ENCODE peak calls at places on chromosomes 6 and 20, in nine cellular contexts. G is neural crest cell; R is GM12864; Z is GM18507; Q is activated CD4-positive, alpha-beta T cell treated with anti-CD3 and anti-CD28 coated beads for 1 hour; B is AG09319; V is activated CD8-positive, alpha-beta T cell treated with anti-CD3 and anti-CD28 coated beads for 36 hours; L is HTR-8/SVneo; H is NCI-H1417. Y is an unnamed sample.

GRCh38 chr6:158972241-158973233 is 27.5 kb downstream of the RSPH3 start:
- DNase-seq in G (no peak), R (peak), Z (no peak), Q (no peak), B (peak), V (no peak), L (peak), H (peak), Y (peak)

GRCh38 chr6:6466967-6467761 is 121.4 kb upstream of the LY86 start:
- DNase-seq in G (no peak), R (no peak), Z (no peak), Q (no peak), B (no peak), V (peak), L (no peak), H (peak), Y (no peak)

GRCh38 chr6:43951063-43951755 is 176.0 kb downstream of the MRPL14 start:
- DNase-seq in G (peak), R (no peak), Z (no peak), Q (no peak), B (no peak), V (peak), L (no peak), H (peak), Y (no peak)

GRCh38 chr6:1849686-1850580 is 240.2 kb downstream of the FOXC1 start:
- DNase-seq in G (no peak), R (no peak), Z (no peak), Q (no peak), B (no peak), V (no peak), L (no peak), H (no peak), Y (no peak)

GRCh38 chr6:35713006-35713405 is 23.8 kb upstream of the ARMC12 start:
- DNase-seq in G (no peak), R (no peak), Z (no peak), Q (no peak), B (no peak), V (no peak), L (no peak), H (no peak), Y (no peak)

GRCh38 chr20:49811825-49812462 is 684 bp upstream of the SLC9A8 start:
- DNase-seq in G (no peak), R (no peak), Z (no peak), Q (no peak), B (no peak), V (no peak), L (peak), H (no peak), Y (no peak)

GRCh38 chr6:51019785-51020184 is 201.1 kb downstream of the TFAP2B start:
- DNase-seq in G (no peak), R (no peak), Z (no peak), Q (no peak), B (no peak), V (no peak), L (no peak), H (peak), Y (no peak)

GRCh38 chr6:149209879-149210278 is 107.6 kb upstream of the TAB2 start:
- DNase-seq in G (no peak), R (no peak), Z (no peak), Q (no peak), B (no peak), V (no peak), L (no peak), H (no peak), Y (no peak)

Y was measured in amniotic stem cell.